ENCODE peak calls at places on chromosomes 5 and 9, in nine cellular contexts. J, C, W, Y, N, H, A, D and T are unnamed samples.

GRCh38 chr9:107635137-107635802 is 145.7 kb upstream of the KLF4 start:
- DNase-seq in Y (no peak), N (no peak), J (no peak), A (no peak), H (no peak), C (no peak), D (peak; percentile 79), W (no peak), T (no peak)

GRCh38 chr5:92207156-92207555 is 824.0 kb upstream of the ARRDC3 start:
- DNase-seq in A (no peak), W (no peak), N (no peak), H (no peak), J (no peak), Y (no peak), D (no peak), C (no peak), T (no peak)

GRCh38 chr9:37337301-37337905 is 85.1 kb upstream of the GRHPR start:
- DNase-seq in N (no peak), H (no peak), A (no peak), C (no peak), D (no peak), J (no peak), W (no peak), Y (no peak), T (no peak)

GRCh38 chr9:89992326-89993208 is 387.8 kb downstream of the GADD45G start:
- DNase-seq in D (no peak), Y (no peak), W (no peak), A (no peak), H (no peak), J (no peak), C (no peak), N (no peak), T (no peak)

GRCh38 chr9:99445377-99445891 is 223.4 kb downstream of the SEC61B start:
- DNase-seq in A (no peak), N (peak; percentile 96), W (no peak), H (no peak), C (no peak), Y (no peak), D (peak; percentile 16), J (no peak), T (peak; percentile 90)

GRCh38 chr9:13939129-13939528 is 374.8 kb downstream of the NFIB start:
- DNase-seq in H (no peak), Y (no peak), A (no peak), C (no peak), D (no peak), N (peak; percentile 53), J (no peak), W (no peak), T (no peak)

GRCh38 chr9:122218070-122218884 is 10.5 kb downstream of the LHX6 start:
- DNase-seq in D (no peak), N (no peak), A (no peak), J (no peak), H (no peak), W (no peak), Y (no peak), C (no peak), T (no peak)

GRCh38 chr5:60066502-60066901 is 173.0 kb upstream of the PDE4D start:
- DNase-seq in Y (no peak), H (no peak), W (no peak), N (no peak), J (no peak), A (no peak), C (no peak), D (no peak), T (no peak)

GRCh38 chr5:173395257-173395932 is 67.2 kb upstream of the STC2 start:
- DNase-seq in W (no peak), D (no peak), A (no peak), N (peak; percentile 79), C (no peak), J (no peak), Y (no peak), H (no peak), T (no peak)

GRCh38 chr9:128456613-128457061 is 831 bp downstream of the ODF2 start:
- DNase-seq in W (peak; percentile 73), C (peak; percentile 76), Y (peak; percentile 76), N (peak; percentile 96), D (peak; percentile 55), H (peak; percentile 68), J (peak; percentile 89), A (peak; percentile 55), T (no peak)

GRCh38 chr5:175353876-175354275 is 90.1 kb downstream of the DRD1 start:
- DNase-seq in Y (no peak), N (no peak), J (no peak), A (no peak), W (no peak), H (no peak), D (no peak), C (no peak), T (no peak)

GRCh38 chr5:160260881-160261815 is 31.8 kb downstream of the FABP6 start:
- DNase-seq in A (no peak), W (no peak), N (no peak), C (no peak), H (no peak), Y (no peak), D (no peak), J (no peak), T (no peak)

GRCh38 chr9:36007309-36007708 is 29.4 kb upstream of the RECK start:
- DNase-seq in A (no peak), H (no peak), W (no peak), N (no peak), C (no peak), J (peak; percentile 18), D (no peak), Y (no peak), T (no peak)

GRCh38 chr9:22240619-22241018 is 206.0 kb upstream of the DMRTA1 start:
- DNase-seq in J (no peak), Y (no peak), H (peak; percentile 16), W (no peak), N (peak; percentile 20), A (no peak), C (no peak), D (no peak), T (no peak)